ENCODE peak calls at places on chromosome 22, in seven cellular contexts. One of them, this sample, is unnamed.
A peak's percentile ranks its signal among the peaks of the same experiment; 100 is the strongest.

GRCh38 chr22:37765953-37766566 is 41.7 kb upstream of the GCAT start:
- DNase-seq in stimulated activated CD4-positive, alpha-beta T cell treated with anti-CD3 and anti-CD28 coated beads, Interleukin-4, amount 100 ng/mL, for 1 hour: no peak
- DNase-seq in A673: no peak
- DNase-seq in substantia nigra: no peak
- DNase-seq in stimulated activated CD8-positive, alpha-beta memory T cell treated with anti-CD3 and anti-CD28 coated beads, Interleukin-12 subunit alpha, Interleukin-12 subunit beta, amount 100 ng/mL, for 1 hour: no peak
- DNase-seq in astrocyte: no peak
- DNase-seq in psoas muscle: no peak
- DNase-seq in this sample: no peak

GRCh38 chr22:50303848-50304527 is 3.5 kb downstream of the PLXNB2 start:
- DNase-seq in stimulated activated CD4-positive, alpha-beta T cell treated with anti-CD3 and anti-CD28 coated beads, Interleukin-4, amount 100 ng/mL, for 1 hour: no peak
- DNase-seq in A673: peak; percentile 48
- DNase-seq in substantia nigra: no peak
- DNase-seq in stimulated activated CD8-positive, alpha-beta memory T cell treated with anti-CD3 and anti-CD28 coated beads, Interleukin-12 subunit alpha, Interleukin-12 subunit beta, amount 100 ng/mL, for 1 hour: no peak
- DNase-seq in astrocyte: no peak
- DNase-seq in psoas muscle: no peak
- DNase-seq in this sample: peak; percentile 74

GRCh38 chr22:49322861-49323622 is 504.6 kb downstream of the BRD1 start:
- DNase-seq in stimulated activated CD4-positive, alpha-beta T cell treated with anti-CD3 and anti-CD28 coated beads, Interleukin-4, amount 100 ng/mL, for 1 hour: no peak
- DNase-seq in A673: no peak
- DNase-seq in substantia nigra: no peak
- DNase-seq in stimulated activated CD8-positive, alpha-beta memory T cell treated with anti-CD3 and anti-CD28 coated beads, Interleukin-12 subunit alpha, Interleukin-12 subunit beta, amount 100 ng/mL, for 1 hour: no peak
- DNase-seq in astrocyte: no peak
- DNase-seq in psoas muscle: peak; percentile 19
- DNase-seq in this sample: no peak

GRCh38 chr22:44776535-44777363 is 24.4 kb downstream of the ARHGAP8 start:
- DNase-seq in stimulated activated CD4-positive, alpha-beta T cell treated with anti-CD3 and anti-CD28 coated beads, Interleukin-4, amount 100 ng/mL, for 1 hour: no peak
- DNase-seq in A673: peak; percentile 49
- DNase-seq in substantia nigra: no peak
- DNase-seq in stimulated activated CD8-positive, alpha-beta memory T cell treated with anti-CD3 and anti-CD28 coated beads, Interleukin-12 subunit alpha, Interleukin-12 subunit beta, amount 100 ng/mL, for 1 hour: no peak
- DNase-seq in astrocyte: no peak
- DNase-seq in psoas muscle: no peak
- DNase-seq in this sample: no peak

GRCh38 chr22:44884968-44885805 is 124.6 kb downstream of the PHF21B start:
- DNase-seq in stimulated activated CD4-positive, alpha-beta T cell treated with anti-CD3 and anti-CD28 coated beads, Interleukin-4, amount 100 ng/mL, for 1 hour: no peak
- DNase-seq in A673: no peak
- DNase-seq in substantia nigra: no peak
- DNase-seq in stimulated activated CD8-positive, alpha-beta memory T cell treated with anti-CD3 and anti-CD28 coated beads, Interleukin-12 subunit alpha, Interleukin-12 subunit beta, amount 100 ng/mL, for 1 hour: no peak
- DNase-seq in astrocyte: no peak
- DNase-seq in psoas muscle: peak; percentile 36
- DNase-seq in this sample: peak; percentile 11

GRCh38 chr22:40289991-40290459 is 56.3 kb upstream of the ADSL start:
- DNase-seq in stimulated activated CD4-positive, alpha-beta T cell treated with anti-CD3 and anti-CD28 coated beads, Interleukin-4, amount 100 ng/mL, for 1 hour: peak; percentile 67
- DNase-seq in A673: no peak
- DNase-seq in substantia nigra: no peak
- DNase-seq in stimulated activated CD8-positive, alpha-beta memory T cell treated with anti-CD3 and anti-CD28 coated beads, Interleukin-12 subunit alpha, Interleukin-12 subunit beta, amount 100 ng/mL, for 1 hour: peak; percentile 42
- DNase-seq in astrocyte: peak; percentile 6
- DNase-seq in psoas muscle: no peak
- DNase-seq in this sample: peak; percentile 37

GRCh38 chr22:38638734-38639133 is 17.5 kb downstream of the FAM227A start:
- DNase-seq in stimulated activated CD4-positive, alpha-beta T cell treated with anti-CD3 and anti-CD28 coated beads, Interleukin-4, amount 100 ng/mL, for 1 hour: no peak
- DNase-seq in A673: no peak
- DNase-seq in substantia nigra: no peak
- DNase-seq in stimulated activated CD8-positive, alpha-beta memory T cell treated with anti-CD3 and anti-CD28 coated beads, Interleukin-12 subunit alpha, Interleukin-12 subunit beta, amount 100 ng/mL, for 1 hour: no peak
- DNase-seq in astrocyte: peak; percentile 38
- DNase-seq in psoas muscle: no peak
- DNase-seq in this sample: no peak

GRCh38 chr22:46023558-46023981 is 46.6 kb upstream of the WNT7B start:
- DNase-seq in stimulated activated CD4-positive, alpha-beta T cell treated with anti-CD3 and anti-CD28 coated beads, Interleukin-4, amount 100 ng/mL, for 1 hour: no peak
- DNase-seq in A673: no peak
- DNase-seq in substantia nigra: no peak
- DNase-seq in stimulated activated CD8-positive, alpha-beta memory T cell treated with anti-CD3 and anti-CD28 coated beads, Interleukin-12 subunit alpha, Interleukin-12 subunit beta, amount 100 ng/mL, for 1 hour: no peak
- DNase-seq in astrocyte: peak; percentile 98
- DNase-seq in psoas muscle: no peak
- DNase-seq in this sample: peak; percentile 15

GRCh38 chr22:22955276-22955798 is 67.7 kb downstream of the IGLL5 start:
- DNase-seq in stimulated activated CD4-positive, alpha-beta T cell treated with anti-CD3 and anti-CD28 coated beads, Interleukin-4, amount 100 ng/mL, for 1 hour: no peak
- DNase-seq in A673: no peak
- DNase-seq in substantia nigra: no peak
- DNase-seq in stimulated activated CD8-positive, alpha-beta memory T cell treated with anti-CD3 and anti-CD28 coated beads, Interleukin-12 subunit alpha, Interleukin-12 subunit beta, amount 100 ng/mL, for 1 hour: no peak
- DNase-seq in astrocyte: no peak
- DNase-seq in psoas muscle: no peak
- DNase-seq in this sample: no peak

GRCh38 chr22:30180616-30181015 is 65.9 kb downstream of the LIF start:
- DNase-seq in stimulated activated CD4-positive, alpha-beta T cell treated with anti-CD3 and anti-CD28 coated beads, Interleukin-4, amount 100 ng/mL, for 1 hour: no peak
- DNase-seq in A673: no peak
- DNase-seq in substantia nigra: no peak
- DNase-seq in stimulated activated CD8-positive, alpha-beta memory T cell treated with anti-CD3 and anti-CD28 coated beads, Interleukin-12 subunit alpha, Interleukin-12 subunit beta, amount 100 ng/mL, for 1 hour: no peak
- DNase-seq in astrocyte: no peak
- DNase-seq in psoas muscle: no peak
- DNase-seq in this sample: no peak